ENCODE peak calls at places on chromosomes 13 and 19, in eight cellular contexts. Q, X, V, E, U, A, F and Z are unnamed samples.

GRCh38 chr19:38210458-38210987 is 13.5 kb downstream of the DPF1 start:
- DNase-seq in Q (no peak), E (no peak), F (peak), U (no peak), A (peak), V (no peak), X (no peak), Z (peak)

GRCh38 chr13:48255954-48256353 is 22.9 kb downstream of the ITM2B start:
- DNase-seq in U (no peak), V (no peak), A (no peak), Q (no peak), X (no peak), E (no peak), F (no peak), Z (no peak)

GRCh38 chr19:58558066-58558622 is at the start of gene UBE2M:
- DNase-seq in Q (peak), A (no peak), V (peak), X (peak), F (no peak), U (no peak), E (peak), Z (no peak)

GRCh38 chr19:14149509-14149994 is 13.2 kb upstream of the ASF1B start:
- DNase-seq in E (peak), F (no peak), U (peak), Q (no peak), A (no peak), X (peak), V (no peak), Z (peak)

GRCh38 chr19:5173993-5174392 is 166.6 kb downstream of the PTPRS start:
- DNase-seq in E (no peak), F (no peak), V (no peak), U (no peak), Q (no peak), X (no peak), A (no peak), Z (no peak)

GRCh38 chr13:48626077-48626449 is 27.7 kb upstream of the CYSLTR2 start:
- DNase-seq in X (no peak), F (no peak), V (no peak), E (no peak), A (no peak), U (no peak), Q (no peak), Z (no peak)

GRCh38 chr19:3369337-3370213 is 3.2 kb downstream of the NFIC start:
- DNase-seq in X (no peak), F (no peak), Q (peak), E (no peak), V (peak), A (no peak), U (no peak), Z (peak)

GRCh38 chr13:79973533-79973963 is 367.4 kb downstream of the SPRY2 start:
- DNase-seq in V (peak), A (no peak), E (no peak), F (no peak), X (no peak), U (no peak), Q (no peak), Z (no peak)

GRCh38 chr13:49958321-49958720 is 22.2 kb upstream of the SPRYD7 start:
- DNase-seq in V (no peak), E (no peak), F (no peak), A (no peak), X (no peak), U (no peak), Q (no peak), Z (no peak)

GRCh38 chr19:53132231-53132991 is at the start of gene ZNF415:
- DNase-seq in A (no peak), F (no peak), Q (peak), U (peak), E (peak), V (peak), X (peak), Z (peak)

GRCh38 chr19:51292971-51293370 is 18.5 kb upstream of the IGLON5 start:
- DNase-seq in A (no peak), F (no peak), X (no peak), Q (no peak), U (no peak), V (no peak), E (no peak), Z (peak)

GRCh38 chr19:50952890-50953289 is at the start of gene KLK5:
- DNase-seq in F (no peak), X (no peak), Q (no peak), A (no peak), E (no peak), V (peak), U (no peak), Z (no peak)